ENCODE peak calls at places on chromosomes 6 and 20, in nine cellular contexts. Z, U, D, S, W, H, I, B and Y are unnamed samples. For H3K4me1, the result is how much of the 10 kb centered on the place peaks cover.

GRCh38 chr6:42279144-42279781 is 61.6 kb upstream of the MRPS10 start:
- DNase-seq in Z (no peak), U (no peak), D (peak), S (peak), W (peak), H (peak), I (no peak), B (no peak), Y (peak)

GRCh38 chr6:135012764-135013163 is 41.9 kb downstream of the HBS1L start:
- DNase-seq in Z (no peak), U (no peak), D (no peak), S (peak), W (no peak), H (no peak), I (no peak), B (no peak), Y (no peak)

GRCh38 chr6:99543968-99544367 is 24.5 kb downstream of the CCNC start:
- DNase-seq in Z (no peak), U (no peak), D (no peak), S (no peak), W (no peak), H (no peak), I (no peak), B (no peak), Y (no peak)

GRCh38 chr6:2630362-2630761 is 120.4 kb downstream of the MYLK4 start:
- DNase-seq in Z (no peak), U (no peak), D (no peak), S (peak), W (peak), H (no peak), I (no peak), B (no peak), Y (no peak)

GRCh38 chr6:28643017-28643740 is 117.5 kb downstream of the GPX5 start:
- DNase-seq in Z (no peak), U (peak), D (no peak), S (peak), W (no peak), H (no peak), I (no peak), B (peak), Y (no peak)

GRCh38 chr6:2185056-2185455 is 60.3 kb downstream of the GMDS start:
- DNase-seq in Z (no peak), U (no peak), D (no peak), S (peak), W (no peak), H (no peak), I (no peak), B (no peak), Y (no peak)

GRCh38 chr20:41173161-41173721 is 35.9 kb downstream of the PLCG1 start:
- DNase-seq in Z (peak), U (peak), D (peak), S (peak), W (peak), H (peak), I (peak), B (peak), Y (peak)

GRCh38 chr6:50724381-50725124 is 11.2 kb downstream of the TFAP2D start:
- DNase-seq in Z (no peak), U (peak), D (no peak), S (no peak), W (no peak), H (no peak), I (no peak), B (peak), Y (no peak)

GRCh38 chr20:37511605-37512275 is 9.3 kb upstream of the NNAT start:
- DNase-seq in Z (no peak), U (no peak), D (peak), S (peak), W (no peak), H (no peak), I (no peak), B (no peak), Y (no peak)

GRCh38 chr6:15026832-15027231 is 219.0 kb upstream of the JARID2 start:
- DNase-seq in Z (peak), U (no peak), D (no peak), S (peak), W (no peak), H (no peak), I (peak), B (no peak), Y (no peak)

GRCh38 chr6:32839356-32839755 is 817 bp upstream of the TAP2 start:
- DNase-seq in Z (no peak), U (no peak), D (peak), S (no peak), W (no peak), H (no peak), I (no peak), B (no peak), Y (no peak)

GRCh38 chr20:48581167-48581566 is 246.6 kb downstream of the PREX1 start:
- DNase-seq in Z (no peak), U (no peak), D (peak), S (no peak), W (no peak), H (no peak), I (no peak), B (no peak), Y (no peak)

GRCh38 chr6:136289327-136289578 is 393 bp downstream of the BCLAF1 start:
- DNase-seq in Z (peak), U (peak), D (peak), S (peak), W (peak), H (peak), I (peak), B (peak), Y (peak)

GRCh38 chr20:2759603-2760360 is 40.6 kb downstream of the CPXM1 start:
- DNase-seq in Z (no peak), U (no peak), D (no peak), S (no peak), W (no peak), H (no peak), I (no peak), B (no peak), Y (no peak)

GRCh38 chr20:2762578-2763131 is 37.8 kb downstream of the CPXM1 start:
- DNase-seq in Z (no peak), U (no peak), D (no peak), S (no peak), W (no peak), H (no peak), I (no peak), B (no peak), Y (no peak)

GRCh38 chr20:2759143-2759542 is 41.3 kb downstream of the CPXM1 start:
- DNase-seq in Z (no peak), U (no peak), D (no peak), S (no peak), W (no peak), H (no peak), I (no peak), B (no peak), Y (no peak)

GRCh38 chr20:2761885-2762284 is 38.5 kb downstream of the CPXM1 start:
- DNase-seq in Z (no peak), U (no peak), D (no peak), S (no peak), W (no peak), H (no peak), I (no peak), B (no peak), Y (no peak)

DNA sequence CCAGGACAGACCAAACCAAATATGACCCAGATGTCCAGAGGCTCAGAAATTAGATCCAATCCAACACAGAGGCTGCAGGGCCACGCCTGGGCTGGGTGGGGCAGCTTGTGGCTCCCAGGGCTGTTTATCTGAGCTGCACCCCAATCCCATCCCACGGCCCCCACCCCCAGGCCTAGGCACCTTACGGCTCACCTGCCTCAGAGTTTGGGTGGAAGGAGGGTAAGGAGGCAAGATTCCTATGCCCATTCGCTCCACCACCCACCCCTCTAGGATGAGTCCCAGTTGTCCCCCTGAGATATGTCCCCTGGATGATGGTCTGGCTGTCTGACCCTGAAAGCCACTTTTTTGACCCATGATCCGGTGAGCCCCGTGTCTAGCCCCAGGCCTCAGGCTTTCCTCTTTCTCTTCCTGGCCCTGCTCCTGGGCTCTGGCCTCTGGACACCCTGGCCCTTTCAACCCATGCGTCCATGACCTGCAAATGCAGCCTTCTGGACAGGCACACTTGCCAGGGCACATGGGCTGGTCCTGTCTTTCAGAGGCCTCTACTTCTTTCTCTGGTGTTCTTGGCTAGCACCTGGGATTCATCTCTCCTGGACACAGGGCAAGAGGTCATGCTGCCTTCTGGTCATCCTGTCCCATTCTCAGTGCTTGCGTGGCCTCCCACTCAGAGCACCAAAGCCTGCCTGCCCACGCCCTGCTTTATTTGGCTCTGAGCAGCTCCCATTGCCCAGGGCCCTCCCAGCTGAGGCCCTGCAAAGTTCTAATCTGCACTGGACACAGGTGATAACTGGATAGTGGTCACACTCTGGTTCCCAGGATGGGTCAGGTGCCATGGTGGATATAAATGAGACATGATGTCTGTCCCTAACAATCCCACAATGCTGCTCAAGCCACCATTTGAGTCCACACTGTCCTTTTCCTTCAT is 39.8 kb downstream of the CPXM1 start:
- DNase-seq in Z (no peak), U (no peak), D (no peak), S (no peak), W (no peak), H (no peak), I (no peak), B (no peak), Y (no peak)
- H3K4me1 ChIP-seq in Z (under half), U (under half), D (under half), S (under half), W (under half), H (under half), I (under half), B (under half), Y (under half)

DNA sequence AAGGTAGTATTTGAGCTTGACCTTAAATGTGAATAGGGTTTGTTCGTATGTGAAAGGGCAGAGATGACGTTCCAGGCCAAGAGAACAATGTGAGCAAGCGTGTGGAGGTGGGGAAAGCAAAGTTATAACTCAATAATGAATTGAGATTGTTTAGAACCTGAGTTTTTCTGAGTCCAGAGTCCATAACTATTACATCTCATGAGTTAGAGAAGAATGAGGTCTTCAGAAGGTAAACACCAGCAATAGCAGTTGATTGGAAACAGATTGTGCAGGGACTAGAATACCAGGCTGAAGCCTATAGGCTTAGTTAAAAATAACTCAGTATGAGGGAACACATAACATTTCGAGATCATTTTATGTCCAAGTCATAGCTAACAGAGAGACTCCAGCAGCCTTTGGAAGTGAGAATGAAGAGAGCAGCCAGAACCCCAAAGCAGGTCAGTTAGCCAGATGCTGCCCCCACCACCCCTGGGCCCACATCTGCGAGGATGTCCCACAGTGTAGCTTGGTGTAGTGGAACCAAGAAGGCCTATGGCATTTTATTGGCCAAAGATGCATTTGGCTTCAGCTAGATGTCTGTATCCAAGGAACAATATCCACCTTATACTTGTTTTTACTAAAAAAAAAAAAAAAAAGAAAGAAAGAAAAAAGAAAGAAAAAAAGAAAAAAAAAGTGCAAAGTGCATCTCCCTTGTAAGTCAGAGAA is 121.7 kb downstream of the TNFRSF21 start:
- DNase-seq in Z (no peak), U (no peak), D (no peak), S (peak), W (no peak), H (no peak), I (no peak), B (no peak), Y (no peak)
- H3K4me1 ChIP-seq in Z (under half), U (under half), D (under half), S (under half), W (under half), H (under half), I (under half), B (under half), Y (under half)

GRCh38 chr6:166752928-166753721 is 126.1 kb upstream of the RPS6KA2 start:
- DNase-seq in Z (no peak), U (no peak), D (no peak), S (no peak), W (no peak), H (no peak), I (no peak), B (no peak), Y (no peak)
- H3K4me1 ChIP-seq in Z (under half), U (under half), D (under half), S (under half), W (under half), H (under half), I (under half), B (under half), Y (under half)

DNA sequence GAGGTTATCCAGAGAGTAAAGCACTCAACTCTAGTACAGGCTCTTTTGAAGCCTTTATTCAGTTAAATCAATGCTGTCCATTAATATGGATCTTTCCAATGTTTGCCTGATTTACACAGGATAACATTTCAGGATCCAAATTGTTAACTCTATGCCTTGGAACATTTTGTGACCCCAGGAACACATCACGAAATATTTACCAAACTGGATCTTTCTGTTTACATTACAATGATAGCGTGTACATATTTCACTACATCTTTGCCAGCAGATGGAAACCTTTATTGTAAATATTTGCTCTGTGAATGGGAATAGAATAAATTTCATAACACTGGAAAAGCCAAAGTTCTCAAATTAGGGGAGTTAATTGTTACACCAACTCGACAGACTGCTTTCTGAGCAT is 23.5 kb downstream of the BPIFA2 start:
- DNase-seq in Z (no peak), U (no peak), D (no peak), S (no peak), W (no peak), H (no peak), I (no peak), B (no peak), Y (no peak)
- H3K4me1 ChIP-seq in Z (under half), U (under half), D (under half), S (under half), W (under half), H (under half), I (under half), B (under half), Y (under half)

GRCh38 chr20:44594730-44595129 is 12.4 kb downstream of the PKIG start:
- DNase-seq in Z (no peak), U (no peak), D (no peak), S (peak), W (no peak), H (peak), I (no peak), B (no peak), Y (no peak)

GRCh38 chr20:44593721-44594120 is 11.3 kb downstream of the PKIG start:
- DNase-seq in Z (no peak), U (no peak), D (no peak), S (no peak), W (no peak), H (no peak), I (no peak), B (no peak), Y (no peak)

GRCh38 chr20:44592366-44592765 is 10.0 kb downstream of the PKIG start:
- DNase-seq in Z (no peak), U (no peak), D (no peak), S (no peak), W (no peak), H (no peak), I (no peak), B (no peak), Y (no peak)

GRCh38 chr20:44589522-44589921 is 7.1 kb downstream of the PKIG start:
- DNase-seq in Z (no peak), U (no peak), D (no peak), S (peak), W (no peak), H (no peak), I (no peak), B (no peak), Y (no peak)

DNA sequence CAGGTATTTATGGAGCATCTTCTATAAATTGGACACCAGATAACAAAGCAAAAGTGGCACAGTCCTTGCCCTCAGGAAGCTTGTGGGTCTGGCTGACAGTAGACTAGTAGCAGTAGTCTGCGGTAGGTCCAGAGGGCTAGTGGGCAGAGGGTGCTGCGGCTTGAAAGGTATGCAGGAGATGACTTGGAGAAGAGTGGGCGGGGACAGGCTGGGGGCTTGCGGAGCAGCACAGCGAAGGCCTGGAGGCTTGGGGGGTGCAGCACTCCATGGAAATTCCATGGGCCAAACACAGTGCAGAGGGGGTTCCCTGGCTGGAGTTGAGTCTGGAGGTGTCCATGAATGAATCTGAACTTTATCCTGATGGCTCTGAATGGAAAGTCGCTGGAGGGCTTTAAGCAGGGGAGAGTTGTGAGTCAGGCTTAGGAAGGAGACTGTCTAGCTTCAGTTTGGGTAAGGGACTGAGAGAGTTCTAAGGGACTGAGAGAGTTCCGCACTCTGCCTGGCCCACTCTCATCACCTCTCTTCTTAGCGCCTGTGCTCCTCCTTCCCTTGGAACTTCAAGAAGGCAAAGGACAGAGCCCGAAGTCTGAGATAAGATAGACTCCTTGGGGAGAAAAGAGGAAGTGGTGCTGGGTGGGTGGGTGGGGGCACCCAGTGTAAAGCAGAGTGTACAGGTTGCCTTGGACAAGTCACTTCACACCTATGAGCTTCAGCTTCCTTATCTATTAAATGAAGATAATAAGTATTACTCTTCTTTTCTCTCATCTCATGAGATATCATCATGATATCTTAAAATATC is 8.8 kb downstream of the PKIG start:
- DNase-seq in Z (no peak), U (no peak), D (no peak), S (no peak), W (no peak), H (no peak), I (no peak), B (no peak), Y (no peak)
- H3K4me1 ChIP-seq in Z (under half), U (under half), D (under half), S (under half), W (under half), H (half or more), I (under half), B (under half), Y (under half)

GRCh38 chr6:24883618-24884017 is 52.1 kb downstream of the RIPOR2 start:
- DNase-seq in Z (no peak), U (no peak), D (no peak), S (peak), W (no peak), H (no peak), I (no peak), B (no peak), Y (no peak)
- H3K4me1 ChIP-seq in Z (under half), U (under half), D (under half), S (under half), W (under half), H (under half), I (under half), B (under half), Y (half or more)

GRCh38 chr6:37239511-37239910 is 18.1 kb upstream of the TBC1D22B start:
- DNase-seq in Z (no peak), U (no peak), D (no peak), S (peak), W (no peak), H (no peak), I (no peak), B (no peak), Y (no peak)
- H3K4me1 ChIP-seq in Z (under half), U (under half), D (under half), S (under half), W (under half), H (under half), I (under half), B (under half), Y (under half)

GRCh38 chr20:50516935-50517816 is 7.0 kb downstream of the PTPN1 start:
- DNase-seq in Z (no peak), U (no peak), D (no peak), S (no peak), W (no peak), H (no peak), I (no peak), B (no peak), Y (no peak)

GRCh38 chr20:50516180-50516934 is 6.2 kb downstream of the PTPN1 start:
- DNase-seq in Z (no peak), U (no peak), D (no peak), S (no peak), W (no peak), H (no peak), I (no peak), B (no peak), Y (no peak)

GRCh38 chr20:50519036-50519780 is 9.0 kb downstream of the PTPN1 start:
- DNase-seq in Z (no peak), U (no peak), D (no peak), S (no peak), W (no peak), H (no peak), I (peak), B (no peak), Y (no peak)

GRCh38 chr20:50517817-50518154 is 7.6 kb downstream of the PTPN1 start:
- DNase-seq in Z (no peak), U (no peak), D (no peak), S (peak), W (no peak), H (no peak), I (peak), B (no peak), Y (no peak)

DNA sequence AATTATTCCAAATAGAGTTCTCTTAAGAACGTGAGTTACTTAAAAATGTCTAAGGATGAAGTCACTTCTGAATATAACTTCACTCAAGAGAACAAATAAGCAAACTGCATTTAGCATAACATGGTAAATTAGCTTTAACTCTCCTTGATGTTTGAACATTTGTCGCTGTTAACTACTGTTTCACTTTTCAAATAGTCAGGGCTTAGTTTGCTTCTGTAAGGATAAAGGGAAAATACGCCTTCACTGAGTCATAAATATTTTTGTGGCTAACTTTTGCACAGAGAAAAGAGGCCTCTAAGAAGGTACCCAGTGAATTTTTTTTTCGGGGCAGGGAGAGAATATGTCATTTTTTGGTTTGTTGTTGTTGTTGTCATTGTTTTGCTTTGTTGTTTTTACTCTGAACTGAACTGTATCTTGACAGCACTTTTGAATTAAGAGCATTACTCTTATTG is 8.1 kb downstream of the PTPN1 start:
- DNase-seq in Z (no peak), U (no peak), D (no peak), S (peak), W (no peak), H (no peak), I (no peak), B (no peak), Y (no peak)
- H3K4me1 ChIP-seq in Z (half or more), U (under half), D (under half), S (under half), W (under half), H (half or more), I (under half), B (under half), Y (half or more)